ENCODE peak calls at places on chromosomes 7 and 10, in four cellular contexts. One of them, this sample, is unnamed.

GRCh38 chr10:77001186-77001585 is 636.4 kb downstream of the KCNMA1 start:
- DNase-seq in K562: no peak
- DNase-seq in GM12878: no peak
- DNase-seq in HepG2: no peak
- DNase-seq in this sample: no peak

GRCh38 chr10:50892467-50892866 is 7.0 kb upstream of the A1CF start:
- DNase-seq in GM12878: no peak
- DNase-seq in K562: no peak
- DNase-seq in HepG2: no peak
- DNase-seq in this sample: no peak

GRCh38 chr10:75397571-75397921 is 4.0 kb downstream of the ZNF503 start:
- DNase-seq in GM12878: no peak
- DNase-seq in K562: no peak
- DNase-seq in HepG2: no peak
- DNase-seq in this sample: no peak

GRCh38 chr7:12031638-12032037 is 179.5 kb upstream of the TMEM106B start:
- DNase-seq in HepG2: no peak
- DNase-seq in K562: no peak
- DNase-seq in GM12878: no peak
- DNase-seq in this sample: no peak

GRCh38 chr10:95429639-95430038 is 131.5 kb downstream of the SORBS1 start:
- DNase-seq in HepG2: no peak
- DNase-seq in GM12878: no peak
- DNase-seq in K562: no peak
- DNase-seq in this sample: no peak

GRCh38 chr10:43899224-43899959 is 250.7 kb upstream of the ZNF32 start:
- DNase-seq in GM12878: no peak
- DNase-seq in HepG2: no peak
- DNase-seq in K562: no peak
- DNase-seq in this sample: no peak

GRCh38 chr7:140190588-140190987 is 13.8 kb upstream of the KDM7A start:
- DNase-seq in GM12878: no peak
- DNase-seq in K562: no peak
- DNase-seq in HepG2: no peak
- DNase-seq in this sample: no peak

GRCh38 chr7:155753446-155753965 is 58.8 kb downstream of the SHH start:
- DNase-seq in K562: no peak
- DNase-seq in HepG2: no peak
- DNase-seq in GM12878: no peak
- DNase-seq in this sample: no peak

GRCh38 chr10:12675171-12675570 is 325.8 kb downstream of the CAMK1D start:
- DNase-seq in GM12878: no peak
- DNase-seq in K562: no peak
- DNase-seq in HepG2: no peak
- DNase-seq in this sample: no peak

GRCh38 chr10:44244745-44245600 is 139.9 kb downstream of the CXCL12 start:
- DNase-seq in K562: no peak
- DNase-seq in HepG2: peak; percentile 80
- DNase-seq in GM12878: no peak
- DNase-seq in this sample: no peak

GRCh38 chr10:24884793-24885192 is 67.6 kb downstream of the PRTFDC1 start:
- DNase-seq in GM12878: no peak
- DNase-seq in HepG2: no peak
- DNase-seq in K562: no peak
- DNase-seq in this sample: no peak

GRCh38 chr7:22860784-22861482 is 38.3 kb upstream of the TOMM7 start:
- DNase-seq in GM12878: no peak
- DNase-seq in HepG2: peak; percentile 13
- DNase-seq in K562: peak; percentile 58
- DNase-seq in this sample: peak; percentile 43

GRCh38 chr10:105691811-105692210 is 1050.7 kb downstream of the SORCS3 start:
- DNase-seq in GM12878: no peak
- DNase-seq in HepG2: no peak
- DNase-seq in K562: no peak
- DNase-seq in this sample: no peak

GRCh38 chr7:124688991-124689390 is 76.6 kb downstream of the GPR37 start:
- DNase-seq in HepG2: no peak
- DNase-seq in GM12878: no peak
- DNase-seq in K562: no peak
- DNase-seq in this sample: no peak

GRCh38 chr7:129423700-129424410 is 10.4 kb upstream of the STRIP2 start:
- DNase-seq in HepG2: peak; percentile 12
- DNase-seq in GM12878: no peak
- DNase-seq in K562: peak; percentile 87
- DNase-seq in this sample: no peak

GRCh38 chr10:11874568-11875182 is 51.5 kb downstream of the PROSER2 start:
- DNase-seq in HepG2: peak; percentile 80
- DNase-seq in K562: peak; percentile 95
- DNase-seq in GM12878: peak; percentile 8
- DNase-seq in this sample: peak; percentile 40

GRCh38 chr10:26438534-26439269 is 561 bp downstream of the APBB1IP start:
- DNase-seq in HepG2: no peak
- DNase-seq in K562: no peak
- DNase-seq in GM12878: no peak
- DNase-seq in this sample: no peak

GRCh38 chr10:58651040-58651439 is 138.4 kb downstream of the BICC1 start:
- DNase-seq in HepG2: no peak
- DNase-seq in K562: no peak
- DNase-seq in GM12878: no peak
- DNase-seq in this sample: no peak

GRCh38 chr7:84216477-84216876 is 21.9 kb upstream of the SEMA3A start:
- DNase-seq in HepG2: no peak
- DNase-seq in GM12878: no peak
- DNase-seq in K562: no peak
- DNase-seq in this sample: no peak

GRCh38 chr10:84204122-84204521 is 9.8 kb downstream of the CDHR1 start:
- DNase-seq in GM12878: no peak
- DNase-seq in K562: peak; percentile 55
- DNase-seq in HepG2: peak; percentile 12
- DNase-seq in this sample: peak; percentile 59

GRCh38 chr7:4246536-4246935 is 435.6 kb upstream of the FOXK1 start:
- DNase-seq in HepG2: no peak
- DNase-seq in GM12878: no peak
- DNase-seq in K562: no peak
- DNase-seq in this sample: no peak

GRCh38 chr7:4244041-4244440 is 438.1 kb upstream of the FOXK1 start:
- DNase-seq in K562: no peak
- DNase-seq in HepG2: no peak
- DNase-seq in GM12878: no peak
- DNase-seq in this sample: no peak

GRCh38 chr7:4245866-4246470 is 436.1 kb upstream of the FOXK1 start:
- DNase-seq in HepG2: no peak
- DNase-seq in K562: no peak
- DNase-seq in GM12878: no peak
- DNase-seq in this sample: no peak

GRCh38 chr7:4244635-4245034 is 437.5 kb upstream of the FOXK1 start:
- DNase-seq in GM12878: no peak
- DNase-seq in K562: no peak
- DNase-seq in HepG2: no peak
- DNase-seq in this sample: no peak

DNA sequence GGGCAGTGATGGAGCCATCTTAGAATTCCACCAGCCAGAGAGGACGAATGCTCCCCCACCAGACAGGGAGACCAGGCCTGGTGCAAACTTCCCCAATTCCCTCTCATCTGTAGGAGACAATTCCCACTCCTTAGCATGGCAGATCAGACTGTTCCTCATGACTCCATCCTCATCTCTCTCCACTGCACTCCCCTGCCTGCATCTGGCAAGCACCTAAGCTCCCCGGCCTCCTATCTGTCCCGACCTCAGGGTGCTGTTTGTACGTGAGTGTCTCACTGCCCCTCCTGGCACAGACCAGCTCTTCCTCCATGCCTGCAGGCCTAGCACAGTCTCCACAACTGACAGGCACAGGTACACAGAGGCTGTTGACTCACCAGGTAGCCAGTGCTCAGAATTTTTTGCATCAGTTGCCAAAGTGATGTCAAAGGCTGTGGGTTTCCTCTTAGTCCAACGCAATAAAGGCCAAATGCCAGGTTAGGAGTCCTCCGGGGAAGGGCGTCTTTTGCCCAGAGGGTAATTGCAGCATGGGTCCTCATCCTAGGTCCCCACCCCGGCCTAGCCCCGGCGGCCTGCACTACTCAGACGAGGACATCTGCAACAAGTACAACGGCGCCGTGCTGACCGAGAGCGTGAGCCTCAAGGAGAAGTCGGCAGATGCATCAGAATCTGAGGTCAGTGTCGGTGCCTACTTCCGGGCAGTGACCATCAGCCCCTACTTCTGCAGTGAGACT is 436.8 kb upstream of the FOXK1 start:
- DNase-seq in K562: no peak
- DNase-seq in HepG2: no peak
- DNase-seq in GM12878: no peak
- DNase-seq in this sample: no peak
- TF ChIP-seq FOXM1 in K562: no peak
- TF ChIP-seq FOXM1 in HepG2: no peak
- TF ChIP-seq FOXM1 in GM12878: no peak
- TF ChIP-seq FOXM1 in this sample: no peak

GRCh38 chr10:5890519-5890878 is 456 bp downstream of the FBH1 start:
- DNase-seq in GM12878: no peak
- DNase-seq in HepG2: peak; percentile 29
- DNase-seq in K562: peak; percentile 34
- DNase-seq in this sample: peak; percentile 28

GRCh38 chr10:5888352-5888751 is 1.3 kb downstream of the ANKRD16 start:
- DNase-seq in HepG2: peak; percentile 60
- DNase-seq in GM12878: no peak
- DNase-seq in K562: peak; percentile 30
- DNase-seq in this sample: no peak

GRCh38 chr10:5887641-5888040 is 2.1 kb downstream of the ANKRD16 start:
- DNase-seq in K562: no peak
- DNase-seq in HepG2: no peak
- DNase-seq in GM12878: no peak
- DNase-seq in this sample: no peak

GRCh38 chr10:5889624-5890518 is at the start of the genes ANKRD16 and FBH1:
- DNase-seq in GM12878: peak; percentile 78
- DNase-seq in HepG2: peak; percentile 93
- DNase-seq in K562: peak; percentile 99
- DNase-seq in this sample: peak; percentile 97

GRCh38 chr10:5888843-5889623 is 660 bp downstream of the ANKRD16 start:
- DNase-seq in K562: peak; percentile 42
- DNase-seq in GM12878: no peak
- DNase-seq in HepG2: peak; percentile 25
- DNase-seq in this sample: peak; percentile 51
- TF ChIP-seq BHLHE40 in K562: no peak
- TF ChIP-seq BHLHE40 in GM12878: no peak
- TF ChIP-seq BHLHE40 in HepG2: no peak
- TF ChIP-seq BHLHE40 in this sample: no peak

GRCh38 chr10:114879541-114880158 is 58.1 kb downstream of the FHIP2A start:
- DNase-seq in GM12878: peak; percentile 4
- DNase-seq in K562: peak; percentile 47
- DNase-seq in HepG2: peak; percentile 17
- DNase-seq in this sample: peak; percentile 59
- TF ChIP-seq FOXM1 in GM12878: no peak
- TF ChIP-seq FOXM1 in K562: no peak
- TF ChIP-seq FOXM1 in HepG2: no peak
- TF ChIP-seq FOXM1 in this sample: no peak

DNA sequence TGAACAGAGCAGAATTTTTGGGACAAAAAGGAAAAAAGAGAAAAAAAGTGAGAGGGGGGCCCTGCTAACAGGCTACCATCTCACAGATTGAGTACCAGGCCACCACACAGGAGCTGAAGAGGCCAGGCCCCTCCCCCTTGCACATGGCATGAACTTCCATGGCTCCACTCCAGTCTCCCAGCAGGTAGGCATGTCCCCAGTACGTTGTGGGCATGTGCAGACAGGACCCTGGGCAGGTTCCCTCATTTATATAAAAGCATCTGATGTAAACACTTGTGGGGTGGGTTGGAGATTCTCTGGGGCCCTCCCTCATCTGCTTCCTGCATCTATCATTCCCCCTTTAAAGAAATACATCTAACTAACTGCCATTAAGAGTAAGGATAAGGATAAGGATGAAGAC is 45.0 kb upstream of the AKR1C1 start:
- DNase-seq in HepG2: no peak
- DNase-seq in K562: no peak
- DNase-seq in GM12878: no peak
- DNase-seq in this sample: no peak
- TF ChIP-seq BHLHE40 in HepG2: no peak
- TF ChIP-seq BHLHE40 in K562: no peak
- TF ChIP-seq BHLHE40 in GM12878: no peak
- TF ChIP-seq BHLHE40 in this sample: no peak

This sample was measured in HEK293T.